ENCODE peak calls at places on chromosome 14, in five cellular contexts. One of them, this sample, is unnamed.
A peak's percentile ranks its signal among the peaks of the same experiment; 100 is the strongest.

GRCh38 chr14:50379563-50379962 is 17.1 kb downstream of the CDKL1 start:
- DNase-seq in GM10248: no peak
- DNase-seq in right cardiac atrium: no peak
- DNase-seq in activated CD8-positive, alpha-beta memory T cell treated with anti-CD3 and anti-CD28 coated beads for 4 hours: no peak
- DNase-seq in cardiac fibroblast: no peak
- DNase-seq in this sample: no peak

GRCh38 chr14:55540847-55541773 is 38.9 kb upstream of the KTN1 start:
- DNase-seq in GM10248: no peak
- DNase-seq in right cardiac atrium: no peak
- DNase-seq in activated CD8-positive, alpha-beta memory T cell treated with anti-CD3 and anti-CD28 coated beads for 4 hours: no peak
- DNase-seq in cardiac fibroblast: peak; percentile 35
- DNase-seq in this sample: no peak

GRCh38 chr14:63795532-63795931 is 57.3 kb upstream of the SYNE2 start:
- DNase-seq in GM10248: no peak
- DNase-seq in right cardiac atrium: no peak
- DNase-seq in activated CD8-positive, alpha-beta memory T cell treated with anti-CD3 and anti-CD28 coated beads for 4 hours: no peak
- DNase-seq in cardiac fibroblast: no peak
- DNase-seq in this sample: no peak

GRCh38 chr14:26841920-26842741 is 244.3 kb upstream of the NOVA1 start:
- DNase-seq in GM10248: no peak
- DNase-seq in right cardiac atrium: peak; percentile 54
- DNase-seq in activated CD8-positive, alpha-beta memory T cell treated with anti-CD3 and anti-CD28 coated beads for 4 hours: no peak
- DNase-seq in cardiac fibroblast: peak; percentile 97
- DNase-seq in this sample: peak; percentile 47

GRCh38 chr14:101064121-101064661 is 160.7 kb upstream of the RTL1 start:
- DNase-seq in GM10248: no peak
- DNase-seq in right cardiac atrium: no peak
- DNase-seq in activated CD8-positive, alpha-beta memory T cell treated with anti-CD3 and anti-CD28 coated beads for 4 hours: no peak
- DNase-seq in cardiac fibroblast: no peak
- DNase-seq in this sample: no peak

GRCh38 chr14:68111733-68112270 is 292.2 kb downstream of the RAD51B start:
- DNase-seq in GM10248: no peak
- DNase-seq in right cardiac atrium: no peak
- DNase-seq in activated CD8-positive, alpha-beta memory T cell treated with anti-CD3 and anti-CD28 coated beads for 4 hours: no peak
- DNase-seq in cardiac fibroblast: no peak
- DNase-seq in this sample: no peak

GRCh38 chr14:29643415-29644206 is 284.0 kb downstream of the PRKD1 start:
- DNase-seq in GM10248: no peak
- DNase-seq in right cardiac atrium: no peak
- DNase-seq in activated CD8-positive, alpha-beta memory T cell treated with anti-CD3 and anti-CD28 coated beads for 4 hours: no peak
- DNase-seq in cardiac fibroblast: peak; percentile 52
- DNase-seq in this sample: no peak

GRCh38 chr14:101499080-101499479 is 62.2 kb upstream of the DIO3 start:
- DNase-seq in GM10248: no peak
- DNase-seq in right cardiac atrium: peak; percentile 76
- DNase-seq in activated CD8-positive, alpha-beta memory T cell treated with anti-CD3 and anti-CD28 coated beads for 4 hours: no peak
- DNase-seq in cardiac fibroblast: no peak
- DNase-seq in this sample: no peak

This sample was measured in Ammon's horn.